ENCODE peak calls at places on chromosomes 12 and 14, in seven cellular contexts. L, P, Z, G, W, K and H are unnamed samples.

GRCh38 chr12:91180577-91180976 is 2.0 kb downstream of the DCN start:
- DNase-seq in L (no peak), P (no peak), Z (peak; percentile 91), G (peak; percentile 86), W (no peak), K (no peak), H (no peak)

GRCh38 chr12:84636801-84637285 is 275.8 kb downstream of the SLC6A15 start:
- DNase-seq in L (no peak), P (no peak), Z (peak; percentile 58), G (peak; percentile 71), W (no peak), K (no peak), H (no peak)

GRCh38 chr12:138171-138897 is 71.8 kb downstream of the IQSEC3 start:
- DNase-seq in L (no peak), P (no peak), Z (no peak), G (no peak), W (peak; percentile 48), K (no peak), H (no peak)

GRCh38 chr14:100546051-100546443 is 41.2 kb downstream of the BEGAIN start:
- DNase-seq in L (peak; percentile 33), P (peak; percentile 35), Z (peak; percentile 52), G (no peak), W (no peak), K (no peak), H (no peak)

GRCh38 chr14:55288439-55288838 is 17.2 kb downstream of the FBXO34 start:
- DNase-seq in L (no peak), P (no peak), Z (no peak), G (no peak), W (no peak), K (no peak), H (no peak)

GRCh38 chr14:101504096-101504948 is 57.0 kb upstream of the DIO3 start:
- DNase-seq in L (peak; percentile 51), P (no peak), Z (no peak), G (no peak), W (no peak), K (no peak), H (no peak)

GRCh38 chr14:73248294-73248868 is 11.1 kb downstream of the PAPLN start:
- DNase-seq in L (no peak), P (no peak), Z (no peak), G (peak; percentile 44), W (no peak), K (no peak), H (no peak)

GRCh38 chr12:108442077-108442476 is 73.0 kb upstream of the FICD start:
- DNase-seq in L (no peak), P (no peak), Z (peak; percentile 38), G (no peak), W (peak; percentile 94), K (no peak), H (no peak)

GRCh38 chr12:123396954-123397353 is 13.0 kb downstream of the KMT5A start:
- DNase-seq in L (no peak), P (no peak), Z (no peak), G (no peak), W (no peak), K (no peak), H (no peak)

GRCh38 chr14:68715032-68715924 is 77.6 kb downstream of the ZFP36L1 start:
- DNase-seq in L (no peak), P (no peak), Z (no peak), G (peak; percentile 25), W (no peak), K (no peak), H (peak; percentile 17)

GRCh38 chr14:55127491-55127951 is 1.5 kb upstream of the LGALS3 start:
- DNase-seq in L (no peak), P (no peak), Z (no peak), G (peak; percentile 58), W (no peak), K (no peak), H (no peak)

GRCh38 chr14:58887931-58888330 is 250.2 kb downstream of the DACT1 start:
- DNase-seq in L (no peak), P (no peak), Z (no peak), G (no peak), W (no peak), K (no peak), H (no peak)

GRCh38 chr12:442235-442884 is 17.4 kb upstream of the B4GALNT3 start:
- DNase-seq in L (peak; percentile 72), P (no peak), Z (peak; percentile 82), G (peak; percentile 62), W (peak; percentile 83), K (peak; percentile 74), H (peak; percentile 14)

GRCh38 chr12:10016881-10017280 is 6.5 kb downstream of the CLEC12B start:
- DNase-seq in L (no peak), P (no peak), Z (no peak), G (peak; percentile 2), W (no peak), K (no peak), H (no peak)

GRCh38 chr12:6295187-6295811 is 15.2 kb upstream of the PLEKHG6 start:
- DNase-seq in L (no peak), P (no peak), Z (peak; percentile 79), G (peak; percentile 78), W (peak; percentile 36), K (no peak), H (no peak)

GRCh38 chr12:51322452-51322851 is 1.5 kb downstream of the BIN2 start:
- DNase-seq in L (no peak), P (no peak), Z (no peak), G (no peak), W (no peak), K (no peak), H (no peak)

GRCh38 chr12:122064034-122064777 is 14.3 kb upstream of the MLXIP start:
- DNase-seq in L (peak; percentile 91), P (peak; percentile 90), Z (peak; percentile 60), G (peak; percentile 97), W (peak; percentile 97), K (peak; percentile 65), H (peak; percentile 96)

GRCh38 chr14:92542766-92543554 is 29.4 kb downstream of the RIN3 start:
- DNase-seq in L (no peak), P (no peak), Z (no peak), G (no peak), W (no peak), K (no peak), H (no peak)

GRCh38 chr12:132152921-132153321 is 8.7 kb downstream of the NOC4L start:
- DNase-seq in L (no peak), P (peak; percentile 9), Z (no peak), G (no peak), W (no peak), K (no peak), H (no peak)

DNA sequence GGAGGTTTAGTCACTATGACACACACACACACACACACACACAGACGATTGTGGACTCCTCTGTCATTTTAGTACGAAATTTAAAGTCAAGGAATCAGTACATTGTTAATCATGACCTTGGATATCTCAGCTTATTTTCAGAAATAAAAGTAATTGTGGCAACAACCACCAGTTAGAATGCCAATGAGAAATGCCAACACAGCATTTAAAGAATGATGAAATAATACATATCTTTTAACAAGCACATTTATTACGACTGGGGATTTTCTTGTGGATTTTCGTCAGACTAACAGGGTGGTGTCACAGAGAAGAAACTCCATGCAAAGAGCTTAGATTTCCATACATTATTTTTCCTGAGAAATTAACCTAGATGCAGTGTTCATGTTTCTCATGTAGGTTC is 1289.4 kb downstream of the AACS start:
- DNase-seq in L (no peak), P (no peak), Z (no peak), G (no peak), W (no peak), K (no peak), H (no peak)
- H3K4me3 ChIP-seq in L (no peak overlapping the region), P (no peak overlapping the region), Z (no peak overlapping the region), G (no peak overlapping the region), W (no peak overlapping the region), K (no peak overlapping the region), H (no peak overlapping the region)

GRCh38 chr12:48882325-48882687 is 16.6 kb upstream of the RND1 start:
- DNase-seq in L (peak; percentile 25), P (no peak), Z (peak; percentile 46), G (peak; percentile 44), W (peak; percentile 68), K (no peak), H (no peak)
- H3K4me3 ChIP-seq in L (no peak overlapping the region), P (peak overlapping the region; percentile 54), Z (peak overlapping the region; percentile 59), G (peak overlapping the region; percentile 4), W (peak overlapping the region; percentile 44), K (no peak overlapping the region), H (no peak overlapping the region)

GRCh38 chr12:56636675-56637540 is 6.8 kb upstream of the BAZ2A start:
- DNase-seq in L (peak; percentile 98), P (peak; percentile 99), Z (peak; percentile 100), G (peak; percentile 100), W (peak; percentile 100), K (peak; percentile 98), H (peak; percentile 96)
- H3K4me3 ChIP-seq in L (peak overlapping the region; percentile 78), P (peak overlapping the region; percentile 87), Z (peak overlapping the region; percentile 99), G (peak overlapping the region; percentile 98), W (peak overlapping the region; percentile 70), K (peak overlapping the region; percentile 67), H (peak overlapping the region; percentile 81)

GRCh38 chr14:23415821-23416480 is 7.9 kb upstream of the MYH6 start:
- DNase-seq in L (no peak), P (no peak), Z (no peak), G (no peak), W (no peak), K (no peak), H (no peak)

GRCh38 chr14:23418021-23418420 is 9.9 kb upstream of the MYH6 start:
- DNase-seq in L (peak; percentile 21), P (no peak), Z (no peak), G (no peak), W (no peak), K (no peak), H (no peak)

GRCh38 chr14:23414254-23414653 is 6.2 kb upstream of the MYH6 start:
- DNase-seq in L (peak; percentile 25), P (no peak), Z (no peak), G (no peak), W (no peak), K (no peak), H (no peak)

GRCh38 chr14:23414906-23415820 is 7.1 kb upstream of the MYH6 start:
- DNase-seq in L (no peak), P (no peak), Z (no peak), G (no peak), W (no peak), K (no peak), H (no peak)

DNA sequence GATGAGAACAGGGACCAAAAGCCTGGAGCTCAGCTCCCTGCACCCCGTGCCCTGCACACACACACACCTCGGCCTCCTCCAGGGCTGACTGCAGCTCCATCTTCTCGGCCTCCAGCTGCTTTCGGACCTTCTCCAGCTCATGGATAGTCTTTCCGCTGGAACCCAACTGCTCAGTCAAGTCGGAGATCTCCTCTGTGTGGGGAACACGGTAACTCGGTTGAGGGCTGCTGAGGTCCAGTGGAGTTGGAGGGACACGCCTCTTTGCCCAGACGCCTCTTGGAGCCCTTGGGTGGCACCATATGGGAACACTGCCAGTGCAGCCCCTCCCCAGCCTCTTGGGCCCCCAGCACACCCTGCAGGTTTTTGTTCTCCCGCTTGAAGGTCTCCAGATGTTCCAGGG is 8.7 kb upstream of the MYH6 start:
- DNase-seq in L (no peak), P (no peak), Z (no peak), G (no peak), W (no peak), K (no peak), H (no peak)
- H3K4me3 ChIP-seq in L (no peak overlapping the region), P (peak overlapping the region; percentile 35), Z (no peak overlapping the region), G (no peak overlapping the region), W (no peak overlapping the region), K (no peak overlapping the region), H (no peak overlapping the region)